ENCODE peak calls at places on chromosomes 11 and 22, in seven cellular contexts. T is left lung, X is cardiac fibroblast, B is astrocyte of the cerebellum, J is GM20000, D is A673, G is bronchial epithelial cell. Z is an unnamed sample.

GRCh38 chr22:47190276-47190956 is 428.0 kb downstream of the TBC1D22A start:
- DNase-seq in D (no peak), X (no peak), G (no peak), B (no peak), J (no peak), T (peak; percentile 64), Z (no peak)

GRCh38 chr11:71542856-71543743 is 5.1 kb upstream of the KRTAP5-9 start:
- DNase-seq in B (no peak), T (no peak), X (peak; percentile 58), D (no peak), J (no peak), G (no peak), Z (no peak)

GRCh38 chr11:118155781-118156530 is 3.3 kb upstream of the SCN4B start:
- DNase-seq in T (no peak), J (no peak), B (no peak), G (no peak), X (no peak), D (no peak), Z (no peak)

GRCh38 chr11:101470414-101470813 is 113.4 kb downstream of the TRPC6 start:
- DNase-seq in X (no peak), B (no peak), J (no peak), G (peak; percentile 82), D (no peak), T (no peak), Z (no peak)

GRCh38 chr11:111305871-111306270 is 7.5 kb downstream of the POU2AF3 start:
- DNase-seq in G (no peak), X (no peak), D (no peak), J (no peak), T (no peak), B (no peak), Z (no peak)

GRCh38 chr11:132961453-132961852 is 570.8 kb downstream of the OPCML start:
- DNase-seq in X (no peak), D (no peak), T (no peak), G (no peak), J (no peak), B (no peak), Z (no peak)

GRCh38 chr11:42311504-42311903 is 852.1 kb upstream of the LRRC4C start:
- DNase-seq in G (no peak), D (no peak), X (peak; percentile 35), J (no peak), B (no peak), T (no peak), Z (no peak)

GRCh38 chr22:22446527-22446926 is 62.0 kb downstream of the ZNF280B start:
- DNase-seq in T (no peak), D (no peak), B (no peak), J (no peak), G (no peak), X (no peak), Z (no peak)

GRCh38 chr22:33519140-33519973 is 400.9 kb downstream of the LARGE1 start:
- DNase-seq in G (peak; percentile 28), J (peak; percentile 66), D (peak; percentile 19), T (no peak), X (peak; percentile 75), B (no peak), Z (peak; percentile 19)

GRCh38 chr11:129210831-129211181 is 18.7 kb upstream of the ARHGAP32 start:
- DNase-seq in G (no peak), X (no peak), T (no peak), J (no peak), B (no peak), D (no peak), Z (no peak)

GRCh38 chr22:37498289-37498909 is 12.2 kb upstream of the MFNG start:
- DNase-seq in X (no peak), B (no peak), T (peak; percentile 81), D (peak; percentile 50), G (no peak), J (peak; percentile 87), Z (no peak)

GRCh38 chr11:128260398-128260797 is 327.0 kb downstream of the ETS1 start:
- DNase-seq in J (no peak), D (no peak), X (no peak), B (no peak), G (no peak), T (no peak), Z (peak; percentile 62)

GRCh38 chr11:122069946-122070345 is 46.1 kb downstream of the BLID start:
- DNase-seq in B (peak; percentile 90), X (peak; percentile 82), T (no peak), D (peak; percentile 91), G (peak; percentile 43), J (peak; percentile 10), Z (no peak)

GRCh38 chr11:86632499-86633269 is 39.7 kb downstream of the ME3 start:
- DNase-seq in J (no peak), B (peak; percentile 86), X (peak; percentile 99), T (peak; percentile 73), G (peak; percentile 96), D (peak; percentile 83), Z (peak; percentile 71)

GRCh38 chr22:38272373-38273134 is at the start of gene TMEM184B:
- DNase-seq in G (peak; percentile 49), X (peak; percentile 64), B (no peak), J (peak; percentile 99), D (peak; percentile 81), T (peak; percentile 95), Z (no peak)

GRCh38 chr11:88297320-88298263 is 39.9 kb downstream of the CTSC start:
- DNase-seq in J (no peak), X (no peak), D (no peak), T (no peak), B (peak; percentile 49), G (no peak), Z (no peak)

GRCh38 chr22:48250937-48251530 is 1488.6 kb downstream of the TBC1D22A start:
- DNase-seq in T (no peak), B (no peak), J (no peak), G (no peak), X (no peak), D (no peak), Z (no peak)

GRCh38 chr22:45590262-45590661 is 81.4 kb upstream of the ATXN10 start:
- DNase-seq in G (no peak), J (no peak), T (peak; percentile 53), D (no peak), B (no peak), X (no peak), Z (no peak)

GRCh38 chr11:44972746-44973435 is 22.2 kb upstream of the TP53I11 start:
- DNase-seq in D (no peak), J (no peak), X (no peak), B (no peak), T (no peak), G (no peak), Z (no peak)

DNA sequence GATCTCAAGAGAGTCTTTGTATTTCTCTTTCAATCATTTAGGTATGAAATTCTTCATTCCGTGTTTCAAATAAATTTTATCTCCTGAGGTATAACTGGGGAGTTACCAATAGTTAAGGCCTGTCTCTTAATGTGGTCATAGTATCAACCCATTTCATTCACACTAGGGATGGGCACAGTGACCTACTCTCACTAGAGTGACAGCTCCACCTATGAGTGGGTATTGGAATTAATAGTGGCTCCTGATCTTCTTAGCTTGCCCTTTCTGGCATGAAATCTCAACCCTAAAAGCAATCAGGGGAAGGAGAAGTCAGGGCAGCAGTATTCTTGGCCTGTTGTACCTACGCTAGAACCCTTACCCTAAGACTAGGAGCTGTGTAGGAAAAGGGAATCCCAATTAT is 507.7 kb downstream of the FAM181B start:
- DNase-seq in J (no peak), D (peak; percentile 17), B (no peak), T (no peak), G (no peak), X (no peak), Z (no peak)
- TF ChIP-seq CTCF in J (no peak), D (peak; percentile 45), B (no peak), T (no peak), G (no peak), X (no peak), Z (no peak)

DNA sequence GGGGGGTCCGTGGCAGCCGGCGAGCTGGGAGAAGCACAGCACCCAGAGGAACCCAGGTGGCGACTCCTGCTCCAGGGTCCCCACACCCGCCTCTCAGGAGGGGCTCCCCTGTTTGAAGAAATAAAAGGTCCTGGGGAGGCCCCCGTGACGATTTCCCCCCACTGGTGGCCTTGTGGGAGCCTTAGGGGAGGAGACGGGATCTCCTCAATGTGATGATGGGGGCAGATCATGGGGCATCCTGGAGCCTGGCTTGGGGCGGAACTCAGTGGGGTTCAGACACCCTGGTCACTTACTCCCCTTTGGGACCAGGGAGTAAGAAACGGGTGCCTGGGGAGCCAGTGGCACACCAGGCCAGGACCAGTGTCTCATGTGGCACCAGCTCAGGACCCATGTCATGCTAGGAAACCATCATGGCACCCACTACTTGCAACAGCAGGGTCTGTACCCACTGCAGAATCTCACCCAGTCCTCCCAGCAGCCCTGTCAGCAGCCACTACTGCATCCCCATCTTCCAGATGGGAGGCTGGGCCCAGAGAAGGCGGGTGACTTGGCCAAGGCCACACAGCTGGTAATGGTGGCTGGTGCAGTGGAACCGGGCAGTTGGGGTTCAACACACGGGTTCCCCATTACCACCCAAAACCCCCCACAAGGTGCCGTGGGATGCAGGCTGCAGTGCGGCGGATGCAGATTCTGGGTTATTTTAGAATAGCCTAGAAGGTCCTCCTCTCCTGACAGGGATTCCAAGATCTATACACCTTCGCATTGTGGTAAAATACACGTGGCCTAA is 130.7 kb downstream of the CTTN start:
- DNase-seq in B (no peak), J (no peak), X (no peak), G (no peak), D (no peak), T (peak; percentile 52), Z (no peak)
- TF ChIP-seq CTCF in B (no peak), J (no peak), X (no peak), G (no peak), D (no peak), T (no peak), Z (no peak)

GRCh38 chr11:63489879-63490278 is 1.1 kb downstream of the PLAAT5 start:
- DNase-seq in T (no peak), X (peak; percentile 10), J (no peak), G (no peak), D (no peak), B (peak; percentile 84), Z (no peak)
- TF ChIP-seq CTCF in T (no peak), X (no peak), J (no peak), G (no peak), D (no peak), B (no peak), Z (no peak)

GRCh38 chr11:104328514-104328912 is 164.6 kb upstream of the PDGFD start:
- DNase-seq in T (no peak), J (no peak), B (no peak), G (no peak), X (no peak), D (no peak), Z (no peak)

GRCh38 chr11:104329043-104329442 is 165.1 kb upstream of the PDGFD start:
- DNase-seq in T (no peak), D (no peak), J (no peak), B (no peak), X (no peak), G (no peak), Z (no peak)

GRCh38 chr11:104327864-104328513 is 164.0 kb upstream of the PDGFD start:
- DNase-seq in D (no peak), J (no peak), T (no peak), G (no peak), X (no peak), B (no peak), Z (no peak)

GRCh38 chr11:104333977-104334376 is 170.0 kb upstream of the PDGFD start:
- DNase-seq in D (peak; percentile 67), X (peak; percentile 11), B (no peak), G (no peak), T (no peak), J (no peak), Z (no peak)

DNA sequence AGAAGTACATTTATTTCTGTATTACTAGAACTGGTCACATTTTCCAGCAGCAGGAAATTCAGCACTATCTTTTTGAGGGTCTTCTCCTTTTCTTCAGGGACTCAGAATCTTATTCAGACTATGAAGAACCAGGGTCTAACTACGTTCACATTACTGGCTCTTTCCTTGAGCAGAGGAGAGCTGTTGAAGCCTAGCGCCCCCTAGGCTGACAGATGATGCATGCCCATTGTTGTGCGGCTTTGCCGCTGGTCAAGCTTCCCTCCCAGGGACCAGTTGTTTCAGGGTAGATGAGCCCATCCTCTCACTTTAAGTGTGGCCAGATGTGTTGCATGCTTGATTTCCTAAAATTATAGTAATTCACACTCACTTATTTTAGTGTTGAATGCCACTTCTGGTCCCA is 168.2 kb upstream of the PDGFD start:
- DNase-seq in J (no peak), D (peak; percentile 41), G (no peak), B (no peak), X (no peak), T (no peak), Z (no peak)
- TF ChIP-seq CTCF in J (no peak), D (peak; percentile 66), G (peak; percentile 25), B (no peak), X (peak; percentile 10), T (no peak), Z (no peak)